ENCODE peak calls at places on chromosomes 13 and 19, in four cellular contexts. H, I, B and N are unnamed samples.

GRCh38 chr13:104206450-104207044 is 1140.3 kb upstream of the SLC10A2 start:
- DNase-seq in H (no peak), I (no peak), B (no peak), N (no peak)

GRCh38 chr19:46381746-46382345 is 31.5 kb downstream of the CCDC8 start:
- DNase-seq in H (no peak), I (no peak), B (no peak), N (no peak)

GRCh38 chr19:18494267-18494607 is 27.6 kb downstream of the ELL start:
- DNase-seq in H (peak), I (peak), B (no peak), N (peak)

GRCh38 chr13:79477968-79478367 is 3.0 kb upstream of the NDFIP2 start:
- DNase-seq in H (no peak), I (no peak), B (no peak), N (no peak)

GRCh38 chr19:31066385-31066784 is 282.9 kb downstream of the TSHZ3 start:
- DNase-seq in H (peak), I (peak), B (peak), N (peak)

GRCh38 chr19:16200038-16200775 is 2.5 kb downstream of the AP1M1 start:
- DNase-seq in H (peak), I (peak), B (no peak), N (peak)

GRCh38 chr19:33677745-33678426 is 56.1 kb downstream of the CHST8 start:
- DNase-seq in H (no peak), I (no peak), B (no peak), N (no peak)

GRCh38 chr13:60412909-60413616 is 16.0 kb downstream of the TDRD3 start:
- DNase-seq in H (no peak), I (no peak), B (no peak), N (no peak)

GRCh38 chr19:10520652-10521318 is 3.5 kb upstream of the S1PR5 start:
- DNase-seq in H (no peak), I (no peak), B (no peak), N (no peak)

GRCh38 chr19:32816555-32817099 is 52.9 kb downstream of the SLC7A9 start:
- DNase-seq in H (no peak), I (no peak), B (no peak), N (no peak)

GRCh38 chr19:29952127-29952526 is 10.1 kb downstream of the URI1 start:
- DNase-seq in H (no peak), I (no peak), B (no peak), N (peak)

DNA sequence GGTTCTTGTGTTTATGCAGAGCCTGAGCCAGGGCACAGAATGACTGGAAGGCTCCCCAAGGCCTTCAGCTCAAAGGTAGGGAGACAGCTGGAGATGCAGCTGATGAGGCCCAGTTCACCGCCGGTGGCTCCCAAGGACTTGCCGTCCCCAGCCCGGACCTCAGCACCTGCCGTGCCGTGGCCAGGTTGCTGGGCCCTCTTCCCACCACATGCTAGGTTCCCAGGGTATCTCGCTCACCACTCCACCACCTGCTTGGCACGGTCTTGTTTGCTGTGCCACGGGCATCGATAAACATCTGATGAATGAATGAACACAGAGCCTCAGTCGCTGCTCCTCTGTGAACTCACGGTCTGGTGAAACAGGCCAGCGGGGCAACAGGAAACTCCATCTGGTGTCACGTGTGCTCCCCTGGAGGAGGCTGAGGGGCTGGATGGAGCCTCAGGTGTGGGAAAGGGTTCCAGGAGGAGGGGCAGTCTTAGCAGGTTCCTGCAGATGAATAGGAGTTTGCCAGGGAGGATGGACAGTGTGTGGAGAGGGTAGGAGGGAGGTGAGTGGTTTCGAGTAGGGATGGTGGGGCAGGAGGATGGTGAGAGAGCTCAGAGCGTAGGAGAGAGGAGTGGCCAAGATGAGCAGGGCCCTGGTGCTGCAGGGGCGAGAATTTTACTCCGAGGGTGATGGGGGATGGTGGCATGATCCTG is 3.6 kb upstream of the KLK14 start:
- DNase-seq in H (no peak), I (no peak), B (no peak), N (no peak)
- H3K4me3 ChIP-seq in H (no peak), I (no peak), B (no peak), N (no peak)

DNA sequence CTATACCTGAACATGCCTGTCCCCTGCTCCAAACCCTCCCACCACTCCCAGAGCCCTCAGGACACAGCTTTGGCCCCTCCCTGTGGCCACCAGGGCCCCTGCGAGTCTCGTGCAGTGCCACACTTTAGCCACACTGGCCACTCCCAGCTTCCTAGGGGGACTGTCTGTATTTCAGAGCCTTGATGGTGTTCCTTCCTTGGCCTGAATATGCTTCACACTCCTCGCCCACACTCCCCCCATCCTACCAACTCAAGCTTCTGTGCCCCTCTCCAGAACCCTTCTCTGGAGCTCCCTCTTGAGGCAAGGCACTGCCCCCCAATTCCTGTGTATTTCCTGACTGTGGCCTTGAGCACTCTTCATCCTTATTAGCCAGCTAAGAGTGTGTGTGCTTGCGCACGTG is 80.2 kb downstream of the DPF1 start:
- DNase-seq in H (no peak), I (no peak), B (no peak), N (no peak)
- TF ChIP-seq CTCF in H (peak), I (no peak), B (peak), N (peak)

GRCh38 chr19:48394331-48395169 is 1.1 kb downstream of the GRIN2D start:
- DNase-seq in H (no peak), I (no peak), B (no peak), N (no peak)
- H3K4me3 ChIP-seq in H (peak), I (no peak), B (peak), N (no peak)

DNA sequence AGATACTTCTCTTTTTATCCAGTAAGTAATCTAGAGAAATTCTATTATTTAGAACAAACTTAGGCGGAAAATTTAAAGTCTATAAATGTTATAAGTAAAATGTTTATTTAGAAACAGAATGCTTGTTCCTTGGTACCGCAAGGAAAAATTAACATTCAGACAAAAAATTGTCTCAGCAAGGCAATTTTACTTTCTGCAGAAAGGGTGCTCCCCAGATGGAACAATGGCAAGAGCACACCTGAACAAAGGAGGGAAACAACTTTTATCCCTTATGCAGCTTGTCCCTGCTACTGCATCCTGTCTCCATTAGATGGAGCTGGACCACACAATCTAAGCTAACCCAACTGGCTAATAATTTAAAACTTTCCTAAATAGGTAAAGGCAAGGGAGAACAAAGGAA is 6.5 kb upstream of the ZNF708 start:
- DNase-seq in H (no peak), I (no peak), B (no peak), N (no peak)
- TF ChIP-seq CTCF in H (no peak), I (peak), B (no peak), N (no peak)